ENCODE peak calls at places on chromosome 11, in six cellular contexts. K is body of pancreas, N is MM.1S, P is lower lobe of right lung, W is H9, T is SK-N-SH. J is an unnamed sample. For H3K4me1, the result is how much of the 10 kb centered on the place peaks cover.

GRCh38 chr11:44536779-44537516 is 28.5 kb upstream of the CD82 start:
- DNase-seq in K (no peak), N (no peak), P (no peak), W (no peak), T (peak), J (no peak)

GRCh38 chr11:78562398-78562797 is 12.3 kb downstream of the NARS2 start:
- DNase-seq in K (no peak), N (no peak), P (no peak), W (no peak), T (no peak), J (no peak)

GRCh38 chr11:97445561-97445960 is 1055.7 kb downstream of the JRKL start:
- DNase-seq in K (no peak), N (no peak), P (no peak), W (no peak), T (no peak), J (no peak)

GRCh38 chr11:6745465-6746015 is 26.2 kb downstream of the OR2AG2 start:
- DNase-seq in K (no peak), N (peak), P (no peak), W (no peak), T (no peak), J (no peak)

GRCh38 chr11:123357990-123358827 is 71.9 kb upstream of the GRAMD1B start:
- DNase-seq in K (no peak), N (peak), P (no peak), W (peak), T (peak), J (peak)

GRCh38 chr11:47233989-47234668 is 14.5 kb downstream of the ACP2 start:
- DNase-seq in K (peak), N (no peak), P (no peak), W (peak), T (peak), J (peak)

GRCh38 chr11:124961972-124962609 is 8.1 kb downstream of the CCDC15 start:
- DNase-seq in K (no peak), N (peak), P (no peak), W (no peak), T (peak), J (no peak)

GRCh38 chr11:70278994-70279393 is 8.5 kb downstream of the PPFIA1 start:
- DNase-seq in K (no peak), N (no peak), P (no peak), W (no peak), T (no peak), J (no peak)

GRCh38 chr11:112355726-112356125 is 95.1 kb upstream of the PLET1 start:
- DNase-seq in K (no peak), N (no peak), P (peak), W (peak), T (peak), J (no peak)

GRCh38 chr11:12253843-12254281 is 123.5 kb upstream of the PARVA start:
- DNase-seq in K (peak), N (no peak), P (no peak), W (no peak), T (no peak), J (no peak)

GRCh38 chr11:83554896-83555295 is 268.7 kb upstream of the CCDC90B start:
- DNase-seq in K (no peak), N (no peak), P (no peak), W (no peak), T (peak), J (no peak)

GRCh38 chr11:61495801-61496601 is 12.5 kb upstream of the LRRC10B start:
- DNase-seq in K (peak), N (no peak), P (no peak), W (no peak), T (peak), J (peak)

GRCh38 chr11:69645801-69646492 is 5.0 kb downstream of the CCND1 start:
- DNase-seq in K (peak), N (no peak), P (no peak), W (peak), T (no peak), J (no peak)

GRCh38 chr11:450809-451451 is 851 bp downstream of the PTDSS2 start:
- DNase-seq in K (peak), N (peak), P (peak), W (peak), T (peak), J (no peak)

GRCh38 chr11:72834905-72835304 is 20.7 kb downstream of the ATG16L2 start:
- DNase-seq in K (no peak), N (no peak), P (no peak), W (no peak), T (no peak), J (peak)

GRCh38 chr11:35765211-35765610 is 102.6 kb downstream of the TRIM44 start:
- DNase-seq in K (no peak), N (no peak), P (no peak), W (no peak), T (no peak), J (no peak)

GRCh38 chr11:107821199-107821926 is 37.2 kb downstream of the SLC35F2 start:
- DNase-seq in K (no peak), N (no peak), P (no peak), W (no peak), T (no peak), J (no peak)

GRCh38 chr11:116696381-116696941 is 76.3 kb downstream of the BUD13 start:
- DNase-seq in K (peak), N (no peak), P (no peak), W (peak), T (peak), J (peak)

GRCh38 chr11:67432655-67433349 is 4.5 kb downstream of the RPS6KB2 start:
- DNase-seq in K (no peak), N (no peak), P (no peak), W (no peak), T (no peak), J (no peak)

GRCh38 chr11:16511109-16511806 is 154.9 kb upstream of the SOX6 start:
- DNase-seq in K (no peak), N (no peak), P (no peak), W (no peak), T (no peak), J (no peak)

GRCh38 chr11:127639916-127640315 is 639.3 kb upstream of the KIRREL3 start:
- DNase-seq in K (no peak), N (no peak), P (no peak), W (no peak), T (no peak), J (no peak)

GRCh38 chr11:106695506-106695905 is 322.8 kb downstream of the GUCY1A2 start:
- DNase-seq in K (no peak), N (no peak), P (no peak), W (no peak), T (no peak), J (no peak)

GRCh38 chr11:17259931-17260499 is 16.5 kb upstream of the NUCB2 start:
- DNase-seq in K (no peak), N (no peak), P (no peak), W (no peak), T (no peak), J (no peak)

GRCh38 chr11:112822478-112823274 is 138.5 kb upstream of the NCAM1 start:
- DNase-seq in K (peak), N (no peak), P (no peak), W (peak), T (no peak), J (no peak)

DNA sequence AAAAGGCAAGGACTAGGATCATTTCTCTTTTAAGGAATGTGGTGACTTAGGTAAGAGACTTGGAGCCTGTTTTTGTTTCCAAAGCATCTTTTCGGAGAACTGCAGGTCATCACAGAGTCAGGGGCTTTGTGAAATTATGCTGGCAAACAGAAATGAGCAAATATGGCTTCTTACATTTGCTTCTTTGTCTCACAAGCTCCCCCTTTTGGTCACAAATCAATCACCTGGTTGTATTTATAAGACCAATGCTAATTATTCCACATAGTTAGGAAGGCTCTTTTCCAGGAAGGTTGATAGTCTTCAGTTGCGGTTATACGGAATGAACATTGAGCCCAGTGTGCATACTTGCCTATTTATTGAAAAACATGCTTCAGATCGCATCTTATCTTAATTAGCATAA is 34.6 kb upstream of the CEP126 start:
- DNase-seq in K (peak), N (peak), P (no peak), W (no peak), T (peak), J (no peak)
- TF ChIP-seq CTCF in K (peak), N (peak), P (peak), W (peak), T (peak), J (no peak)

DNA sequence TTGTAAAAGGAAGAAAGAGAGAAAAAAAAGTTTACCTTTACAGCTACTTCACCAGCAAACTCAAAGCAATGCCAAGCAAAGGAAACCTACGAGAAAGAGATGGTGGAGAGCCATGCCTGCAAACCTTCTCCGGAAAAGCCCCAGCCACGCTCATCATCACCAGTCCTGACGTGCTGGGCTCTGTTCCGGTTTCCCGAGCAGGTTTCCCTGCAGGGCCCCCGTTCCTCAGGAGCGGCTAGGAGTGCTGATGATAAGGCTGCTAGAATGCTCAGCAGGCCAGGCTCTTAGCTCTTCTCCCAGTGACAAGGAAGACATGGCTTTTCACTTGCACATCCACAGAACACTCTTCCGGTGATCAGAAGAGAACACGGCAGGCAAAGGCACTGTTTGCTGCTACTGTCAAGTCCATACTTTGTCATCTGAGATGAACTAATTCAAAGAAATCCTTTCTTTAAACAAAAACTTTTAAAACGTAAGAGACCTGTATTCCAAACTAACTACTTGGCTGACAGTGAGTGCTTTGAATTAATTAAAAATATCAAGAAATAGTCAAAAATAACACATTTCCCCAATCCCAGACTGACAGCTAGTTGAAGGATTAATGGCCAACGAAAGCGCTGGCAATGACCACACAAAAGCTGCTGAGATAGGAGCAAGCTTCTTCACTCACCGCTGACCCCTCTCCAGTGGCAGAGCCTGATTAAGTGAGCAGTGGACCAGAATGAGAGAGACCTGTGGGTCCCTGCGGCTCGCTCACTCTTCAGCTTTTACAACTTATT is 35.8 kb downstream of the DUSP8 start:
- DNase-seq in K (no peak), N (no peak), P (no peak), W (no peak), T (no peak), J (no peak)
- H3K4me1 ChIP-seq in K (under half), N (under half), P (half or more), W (under half), T (under half), J (half or more)

DNA sequence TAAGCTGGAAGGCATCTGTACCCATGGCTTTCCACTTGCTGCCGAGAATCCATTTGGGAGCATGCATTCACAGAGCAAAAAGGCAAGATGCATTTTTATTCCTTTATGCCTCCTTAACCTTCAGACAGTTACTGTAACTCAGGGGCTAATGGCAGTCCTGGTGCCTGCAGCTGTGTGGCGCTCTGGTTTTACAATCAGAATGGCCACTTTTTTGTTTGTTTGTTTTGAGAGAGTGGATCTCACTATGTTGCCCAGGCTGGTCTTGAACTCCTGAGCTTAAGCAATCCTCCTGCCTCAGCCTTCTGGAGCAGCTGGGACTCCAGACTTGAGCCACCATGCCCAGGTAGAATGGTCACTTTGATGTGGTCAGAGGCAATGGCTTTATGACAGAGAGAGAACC is 101.8 kb downstream of the NAV2 start:
- DNase-seq in K (no peak), N (no peak), P (no peak), W (peak), T (no peak), J (no peak)
- TF ChIP-seq CTCF in K (no peak), N (no peak), P (no peak), W (peak), T (no peak), J (no peak)

DNA sequence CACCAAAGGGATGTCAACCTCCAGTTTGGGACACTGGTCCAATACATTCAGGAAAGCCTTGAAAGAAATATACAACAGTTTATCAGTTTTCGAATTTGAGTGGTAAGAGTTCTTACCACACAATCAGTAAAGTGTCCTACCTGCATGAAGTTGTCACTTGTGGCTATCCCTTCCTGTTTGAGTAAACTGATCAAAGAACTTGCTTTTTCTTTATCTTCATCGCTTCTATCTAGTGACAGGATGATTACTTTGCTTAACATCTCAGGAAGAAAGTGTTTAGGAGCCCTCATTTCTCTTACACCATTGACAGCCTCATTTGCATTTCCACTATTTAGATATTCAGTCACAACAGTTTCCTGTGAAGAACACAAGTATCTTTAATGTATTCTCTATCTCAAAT is 8.4 kb downstream of the EIF4G2 start:
- DNase-seq in K (no peak), N (no peak), P (no peak), W (no peak), T (no peak), J (no peak)
- H3K4me1 ChIP-seq in K (under half), N (under half), P (half or more), W (under half), T (under half), J (under half)

GRCh38 chr11:91374794-91375193 is 849.8 kb upstream of the FAT3 start:
- DNase-seq in K (no peak), N (no peak), P (no peak), W (no peak), T (no peak), J (no peak)

DNA sequence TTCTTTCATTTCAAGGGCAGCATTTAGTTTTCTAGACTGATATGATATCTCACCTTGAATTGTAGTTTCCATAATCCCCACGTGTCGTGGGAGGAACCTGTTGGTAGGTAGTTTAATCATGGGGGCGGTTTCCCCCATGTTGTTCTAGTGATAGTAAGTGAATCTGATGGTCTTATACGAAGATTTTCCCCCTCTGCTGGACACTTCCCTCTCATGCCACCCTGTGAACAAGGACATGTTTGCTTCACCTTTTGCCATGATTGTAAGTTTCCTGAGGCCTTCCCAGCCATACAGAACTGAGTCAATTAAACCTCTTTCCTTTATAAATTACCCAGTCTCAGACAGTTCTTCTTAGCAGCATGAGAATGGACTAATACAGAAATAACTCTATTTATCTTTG is 851.1 kb upstream of the FAT3 start:
- DNase-seq in K (no peak), N (no peak), P (no peak), W (no peak), T (no peak), J (no peak)
- TF ChIP-seq CTCF in K (no peak), N (no peak), P (no peak), W (peak), T (peak), J (no peak)

J was measured in heart left ventricle.